ENCODE peak calls at places on chromosomes 7 and 10, in four cellular contexts. O is cardiac muscle cell, N is prostate gland, V is dorsolateral prefrontal cortex. W is an unnamed sample.

GRCh38 chr7:27134392-27134791 is 3.8 kb upstream of the HOXA4 start:
- DNase-seq in O (no peak), N (no peak), V (no peak), W (no peak)

GRCh38 chr10:17239671-17240460 is 11.8 kb downstream of the VIM start:
- DNase-seq in N (no peak), O (no peak), V (no peak), W (no peak)

GRCh38 chr10:15141136-15142067 is 27.1 kb downstream of the NMT2 start:
- DNase-seq in V (no peak), N (no peak), O (no peak), W (no peak)

GRCh38 chr10:85767936-85768335 is 598.7 kb downstream of the GRID1 start:
- DNase-seq in V (no peak), N (no peak), O (no peak), W (no peak)

GRCh38 chr7:102431617-102432298 is 1.6 kb upstream of the ORAI2 start:
- DNase-seq in O (peak), V (no peak), N (peak), W (peak)

GRCh38 chr7:47573758-47574472 is 8.0 kb downstream of the TNS3 start:
- DNase-seq in N (no peak), V (no peak), O (no peak), W (peak)

GRCh38 chr7:47183896-47184629 is 397.8 kb downstream of the TNS3 start:
- DNase-seq in O (no peak), N (no peak), V (no peak), W (peak)

GRCh38 chr7:47291461-47292051 is 290.4 kb downstream of the TNS3 start:
- DNase-seq in O (no peak), V (no peak), N (no peak), W (no peak)

GRCh38 chr10:25261571-25261970 is 86.8 kb downstream of the GPR158 start:
- DNase-seq in O (no peak), N (no peak), V (no peak), W (no peak)

GRCh38 chr7:6254891-6255290 is 17.5 kb downstream of the CYTH3 start:
- DNase-seq in N (no peak), V (no peak), O (no peak), W (no peak)

GRCh38 chr7:111744501-111745155 is 182.3 kb upstream of the IMMP2L start:
- DNase-seq in O (no peak), N (no peak), V (no peak), W (no peak)

GRCh38 chr7:15757041-15757995 is 70.8 kb upstream of the MEOX2 start:
- DNase-seq in V (no peak), N (no peak), O (no peak), W (no peak)

GRCh38 chr7:27661776-27662489 is 750 bp downstream of the HIBADH start:
- DNase-seq in V (no peak), O (no peak), N (peak), W (no peak)

GRCh38 chr10:67815571-67816059 is 22.4 kb downstream of the DNAJC12 start:
- DNase-seq in N (peak), V (no peak), O (no peak), W (no peak)

GRCh38 chr10:119549247-119549999 is 6.9 kb upstream of the RGS10 start:
- DNase-seq in N (no peak), V (no peak), O (no peak), W (no peak)

GRCh38 chr7:99386584-99387238 is 12.2 kb downstream of the ARPC1B start:
- DNase-seq in N (no peak), O (no peak), V (no peak), W (no peak)

GRCh38 chr7:106600569-106601373 is 60.2 kb downstream of the CCDC71L start:
- DNase-seq in V (no peak), O (no peak), N (no peak), W (no peak)

GRCh38 chr7:22255834-22256233 is 101.1 kb downstream of the RAPGEF5 start:
- DNase-seq in O (no peak), V (no peak), N (no peak), W (peak)

GRCh38 chr10:85026878-85027467 is 698.6 kb downstream of the CCSER2 start:
- DNase-seq in O (no peak), N (no peak), V (no peak), W (no peak)

GRCh38 chr7:99275496-99275895 is 2.9 kb downstream of the MYH16 start:
- DNase-seq in N (no peak), O (no peak), V (no peak), W (no peak)

GRCh38 chr7:18570890-18571478 is 75.4 kb downstream of the HDAC9 start:
- DNase-seq in V (no peak), O (peak), N (peak), W (peak)

GRCh38 chr10:117449636-117450035 is 74.4 kb upstream of the PDZD8 start:
- DNase-seq in N (no peak), V (no peak), O (no peak), W (no peak)

GRCh38 chr7:111931016-111931517 is 275.1 kb downstream of the DOCK4 start:
- DNase-seq in O (no peak), N (no peak), V (no peak), W (no peak)

GRCh38 chr7:90626011-90626410 is 29.9 kb downstream of the CDK14 start:
- DNase-seq in N (no peak), O (no peak), V (no peak), W (no peak)

GRCh38 chr10:58952747-58953466 is 223.5 kb upstream of the PHYHIPL start:
- DNase-seq in V (no peak), N (peak), O (peak), W (peak)

GRCh38 chr10:43237631-43238446 is 29.0 kb downstream of the RASGEF1A start:
- DNase-seq in V (peak), N (no peak), O (no peak), W (peak)

GRCh38 chr10:43237128-43237527 is 29.7 kb downstream of the RASGEF1A start:
- DNase-seq in N (no peak), V (no peak), O (no peak), W (peak)

GRCh38 chr7:34837826-34838225 is 179.8 kb downstream of the NPSR1 start:
- DNase-seq in N (no peak), O (no peak), V (no peak), W (no peak)

GRCh38 chr10:119176166-119176565 is 2.4 kb downstream of the PRDX3 start:
- DNase-seq in O (no peak), N (no peak), V (no peak), W (no peak)

GRCh38 chr7:139023076-139023475 is 12.8 kb downstream of the ZC3HAV1L start:
- DNase-seq in N (no peak), V (no peak), O (no peak), W (no peak)

GRCh38 chr10:59004392-59004791 is 172.1 kb upstream of the PHYHIPL start:
- DNase-seq in V (no peak), N (no peak), O (no peak), W (no peak)

GRCh38 chr10:127874966-127875765 is 17.6 kb downstream of the CLRN3 start:
- DNase-seq in O (no peak), N (no peak), V (no peak), W (no peak)

GRCh38 chr7:158255558-158255957 is 332.1 kb downstream of the PTPRN2 start:
- DNase-seq in O (no peak), N (no peak), V (peak), W (no peak)

GRCh38 chr10:90321132-90321816 is 536.6 kb downstream of the HTR7 start:
- DNase-seq in O (no peak), V (no peak), N (no peak), W (no peak)

GRCh38 chr10:133128126-133129081 is 31.6 kb upstream of the KNDC1 start:
- DNase-seq in V (no peak), O (no peak), N (no peak), W (no peak)

GRCh38 chr10:46006219-46006618 is 24.2 kb downstream of the NCOA4 start:
- DNase-seq in N (no peak), V (no peak), O (no peak), W (no peak)

GRCh38 chr7:143284591-143285453 is at the start of gene TMEM139:
- DNase-seq in N (no peak), V (no peak), O (peak), W (peak)

GRCh38 chr10:103512166-103512565 is 18.7 kb downstream of the NEURL1 start:
- DNase-seq in O (no peak), V (no peak), N (no peak), W (no peak)

GRCh38 chr7:121741896-121742295 is 131.1 kb upstream of the PTPRZ1 start:
- DNase-seq in V (no peak), N (no peak), O (no peak), W (no peak)

GRCh38 chr7:129830949-129831348 is 121.8 kb downstream of the UBE2H start:
- DNase-seq in O (no peak), N (no peak), V (no peak), W (no peak)

GRCh38 chr7:129831424-129832058 is 121.2 kb downstream of the UBE2H start:
- DNase-seq in V (no peak), N (no peak), O (peak), W (no peak)

GRCh38 chr7:129829677-129830631 is 122.8 kb downstream of the UBE2H start:
- DNase-seq in N (peak), V (peak), O (peak), W (peak)

GRCh38 chr7:129832701-129833227 is 120.0 kb downstream of the UBE2H start:
- DNase-seq in V (no peak), O (no peak), N (no peak), W (no peak)

GRCh38 chr7:129832282-129832681 is 120.5 kb downstream of the UBE2H start:
- DNase-seq in V (no peak), O (no peak), N (peak), W (no peak)
- H3K27ac ChIP-seq in V (no peak), O (peak), N (no peak), W (no peak)

GRCh38 chr7:50281680-50282445 is 22.7 kb upstream of the IKZF1 start:
- DNase-seq in V (no peak), N (no peak), O (no peak), W (no peak)
- H3K27ac ChIP-seq in V (no peak), N (no peak), O (no peak), W (no peak)

DNA sequence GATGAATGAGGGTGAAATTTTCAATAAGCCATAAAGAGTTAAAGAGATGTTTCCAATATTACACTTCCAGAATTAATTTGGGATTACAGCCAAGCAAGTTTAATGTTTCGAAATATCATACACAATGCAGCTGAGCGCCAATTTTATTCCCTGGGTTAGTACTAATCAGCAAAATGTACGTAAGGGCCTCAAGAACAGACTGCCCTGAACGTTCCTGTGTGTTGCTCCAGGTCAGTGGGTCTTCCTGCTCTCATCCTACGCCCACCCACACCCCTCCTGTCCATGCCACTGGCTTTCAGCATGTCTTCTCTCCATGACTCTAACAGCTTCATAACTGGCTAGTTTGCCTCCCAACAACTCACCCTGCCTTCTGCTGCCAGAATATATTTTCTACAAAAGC is 206.8 kb upstream of the NFE2L3 start:
- DNase-seq in O (no peak), N (no peak), V (no peak), W (peak)
- H3K27ac ChIP-seq in O (no peak), N (no peak), V (no peak), W (peak)

GRCh38 chr10:101070098-101070497 is 8.3 kb downstream of the KAZALD1 start:
- DNase-seq in V (no peak), O (no peak), N (no peak), W (no peak)
- H3K27ac ChIP-seq in V (no peak), O (no peak), N (no peak), W (no peak)

DNA sequence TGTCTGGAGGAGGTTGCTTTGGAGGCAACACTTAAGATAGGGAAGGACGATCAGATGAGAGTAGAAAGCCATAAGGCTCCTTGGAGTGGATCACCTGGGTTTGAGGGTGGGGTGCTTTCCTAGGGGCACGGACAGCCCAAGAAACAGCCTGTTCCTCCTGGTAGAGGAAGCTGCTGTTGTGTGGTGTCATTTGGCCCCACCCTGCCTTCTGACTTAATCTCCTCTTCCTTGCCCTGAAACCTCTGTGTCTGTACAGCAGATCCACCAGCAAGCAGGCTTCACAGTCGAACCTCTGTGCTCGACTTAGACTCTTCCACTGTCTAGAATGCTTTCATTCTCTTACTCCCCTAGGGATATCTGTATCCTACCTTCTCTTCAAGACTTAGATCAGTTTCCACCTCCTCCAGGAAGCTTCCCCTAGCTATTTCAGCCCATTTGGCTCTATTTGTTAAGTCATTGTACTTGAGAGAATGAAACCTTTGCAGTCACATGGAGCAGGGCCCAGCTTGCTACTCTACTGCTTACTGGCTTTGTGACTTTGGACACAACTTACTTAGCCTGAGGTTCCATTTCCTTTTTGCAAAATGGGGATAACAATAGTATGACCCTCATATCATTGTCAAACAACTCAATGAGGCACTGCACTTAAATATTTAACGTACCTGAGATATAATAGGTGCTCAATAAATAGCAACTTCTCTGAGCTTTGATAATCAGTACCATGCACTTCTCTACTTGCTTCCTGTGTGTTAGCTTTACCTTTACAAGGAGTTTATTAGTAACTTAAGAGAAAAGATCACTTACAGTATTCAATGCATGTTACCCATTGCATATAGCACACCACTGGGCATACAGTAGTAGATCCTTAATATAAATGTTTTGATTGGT is 5.0 kb downstream of the MXI1 start:
- DNase-seq in V (no peak), O (no peak), N (no peak), W (no peak)
- H3K27ac ChIP-seq in V (peak), O (no peak), N (peak), W (peak)

GRCh38 chr7:30286749-30287148 is 2.4 kb downstream of the ZNRF2 start:
- DNase-seq in O (no peak), N (no peak), V (no peak), W (no peak)
- H3K27ac ChIP-seq in O (peak), N (no peak), V (no peak), W (no peak)

DNA sequence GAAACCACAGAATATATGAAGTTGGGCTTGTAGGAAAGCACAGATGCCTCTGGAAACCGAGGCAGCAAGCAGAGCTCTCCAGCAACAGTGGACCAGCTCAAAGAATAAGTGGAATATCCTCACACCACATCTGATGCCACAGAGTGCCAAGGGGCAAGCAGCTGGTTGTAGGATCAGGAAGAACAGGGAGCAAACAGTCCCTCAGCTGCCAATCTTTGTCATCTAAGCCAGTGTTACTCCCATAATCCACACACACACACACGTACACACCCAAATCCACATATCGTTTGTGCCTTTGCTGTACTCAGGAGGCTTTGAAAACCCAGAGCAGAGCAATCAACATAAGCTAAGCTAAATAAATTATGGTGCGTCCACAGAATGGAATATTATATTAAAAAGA is 20.7 kb upstream of the SEC24C start:
- DNase-seq in N (no peak), V (no peak), O (no peak), W (no peak)
- H3K27ac ChIP-seq in N (no peak), V (no peak), O (no peak), W (no peak)

DNA sequence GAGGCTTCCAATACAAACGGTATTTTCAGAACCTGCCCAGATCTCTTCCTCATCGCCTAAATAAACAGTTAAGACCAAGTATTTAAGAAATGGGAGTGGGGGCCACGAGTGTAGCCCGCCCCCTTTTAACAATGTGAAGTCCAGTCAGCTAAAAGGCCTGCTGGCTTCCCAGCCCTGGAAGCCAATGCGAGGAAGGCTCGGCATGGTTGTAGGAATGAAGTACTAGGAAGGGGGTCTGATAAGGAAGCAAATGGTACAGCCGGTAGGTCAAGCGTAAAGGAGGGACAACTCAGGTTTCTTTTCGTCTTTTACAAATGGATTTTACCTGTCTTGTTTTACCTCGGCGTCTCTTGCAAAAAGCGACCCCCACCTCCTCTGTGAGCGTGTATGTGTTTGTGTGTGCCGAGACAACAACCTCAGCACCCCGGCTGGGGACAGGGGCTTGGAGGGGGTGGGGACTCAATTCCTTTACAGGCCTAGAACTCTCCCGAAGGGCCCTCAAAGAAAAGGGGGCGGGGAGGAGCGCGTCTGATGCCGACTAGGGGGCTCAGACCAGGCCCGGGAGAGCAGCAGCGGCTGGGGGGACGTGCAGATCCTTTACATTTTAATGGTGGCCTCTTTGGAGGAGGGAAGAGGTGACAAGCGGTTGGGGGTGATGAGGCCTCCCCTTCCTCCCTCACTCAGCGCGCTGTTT is 147.6 kb downstream of the GPR85 start:
- DNase-seq in V (no peak), N (peak), O (peak), W (peak)
- H3K27ac ChIP-seq in V (peak), N (peak), O (peak), W (peak)

GRCh38 chr10:12042409-12042796 is 206 bp downstream of the UPF2 start:
- DNase-seq in N (no peak), V (peak), O (peak), W (peak)
- H3K27ac ChIP-seq in N (peak), V (peak), O (peak), W (peak)

DNA sequence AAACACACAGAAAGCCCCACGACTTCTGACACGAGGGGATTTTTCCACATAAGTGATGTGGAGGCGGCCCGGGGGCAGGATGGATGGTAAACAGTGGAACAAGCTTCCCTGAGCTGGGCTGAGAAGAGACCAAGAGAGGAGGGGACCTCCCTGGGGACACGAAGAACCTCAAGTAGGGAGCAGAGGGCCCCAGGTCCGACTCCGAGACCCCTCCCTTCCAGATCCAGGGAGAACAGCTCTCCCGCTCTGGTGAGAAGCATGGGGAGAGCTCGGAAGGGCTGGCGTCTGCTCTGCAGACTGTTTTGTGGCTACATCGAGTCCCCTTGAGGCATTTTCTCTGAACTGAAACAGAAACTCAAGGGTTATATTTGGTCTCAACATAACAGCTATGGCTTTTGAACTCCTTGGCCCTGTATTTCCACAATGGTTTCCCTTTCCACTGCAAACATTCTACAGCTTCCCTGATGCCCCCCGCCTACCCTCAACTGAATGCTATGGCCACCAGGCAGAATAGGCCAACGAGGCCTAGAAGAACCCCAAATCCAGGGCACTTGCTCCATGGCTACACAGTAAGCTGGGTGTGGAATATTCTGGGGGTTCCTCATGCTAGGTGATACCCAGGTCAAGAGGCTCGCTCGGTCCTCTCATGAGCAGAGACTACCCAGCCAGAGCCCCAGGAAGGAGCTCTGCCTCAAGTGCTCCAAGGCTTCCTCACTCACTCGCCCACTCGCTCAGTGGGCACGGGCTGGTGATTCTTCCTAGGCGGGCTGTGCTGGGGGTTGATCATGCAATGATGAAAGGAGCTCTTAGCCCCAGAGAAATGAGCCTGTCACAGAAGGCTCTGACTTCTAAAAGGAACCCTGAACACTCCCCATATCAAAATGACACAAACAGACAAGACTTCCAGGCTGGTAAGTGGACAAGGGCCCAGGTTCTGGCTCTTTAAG is 47.5 kb downstream of the FAM53B start:
- DNase-seq in V (no peak), O (no peak), N (no peak), W (no peak)
- H3K27ac ChIP-seq in V (peak), O (peak), N (no peak), W (no peak)